ENCODE peak calls at places on chromosomes 7 and 10, in five cellular contexts. Z is K562, N is GM12878, R is transverse colon, O is stomach. D is an unnamed sample. For H3K36me3, the result is how much of the 10 kb centered on the place peaks cover.

GRCh38 chr7:151035902-151036301 is 7.7 kb downstream of the ABCB8 start:
- DNase-seq in N (no peak), R (no peak), O (no peak), Z (no peak), D (no peak)

GRCh38 chr7:93980744-93981479 is 23.2 kb downstream of the BET1 start:
- DNase-seq in N (no peak), O (no peak), R (no peak), Z (no peak), D (no peak)

GRCh38 chr10:129108378-129108777 is 358.7 kb upstream of the MGMT start:
- DNase-seq in Z (no peak), R (no peak), O (no peak), N (no peak), D (no peak)

GRCh38 chr10:122172311-122173008 is 98.6 kb upstream of the BTBD16 start:
- DNase-seq in O (no peak), Z (no peak), N (no peak), R (no peak), D (no peak)

GRCh38 chr7:132613737-132614136 is 37.5 kb upstream of the PLXNA4 start:
- DNase-seq in O (no peak), Z (no peak), R (no peak), N (no peak), D (no peak)

GRCh38 chr10:122050316-122050715 is 61.4 kb downstream of the TACC2 start:
- DNase-seq in O (peak), N (no peak), R (peak), Z (no peak), D (no peak)

GRCh38 chr7:31126976-31127375 is 74.9 kb downstream of the ADCYAP1R1 start:
- DNase-seq in Z (no peak), N (no peak), R (no peak), O (no peak), D (no peak)

GRCh38 chr10:60714242-60714641 is 64.0 kb upstream of the CDK1 start:
- DNase-seq in R (no peak), O (no peak), N (no peak), Z (no peak), D (no peak)

GRCh38 chr7:103988468-103989199 is 824 bp downstream of the RELN start:
- DNase-seq in O (no peak), Z (peak), N (no peak), R (no peak), D (no peak)

GRCh38 chr7:27835408-27835807 is 95.4 kb downstream of the TAX1BP1 start:
- DNase-seq in Z (no peak), N (no peak), O (no peak), R (no peak), D (no peak)

GRCh38 chr7:2520131-2520807 is 695 bp downstream of the LFNG start:
- DNase-seq in R (peak), O (no peak), N (no peak), Z (peak), D (no peak)

GRCh38 chr7:41448104-41448503 is 254.8 kb downstream of the INHBA start:
- DNase-seq in N (no peak), O (no peak), R (no peak), Z (no peak), D (no peak)

GRCh38 chr10:17736223-17736622 is 15.8 kb upstream of the TMEM236 start:
- DNase-seq in Z (no peak), O (no peak), N (no peak), R (no peak), D (no peak)

GRCh38 chr10:3452683-3453388 is 280.3 kb upstream of the PITRM1 start:
- DNase-seq in R (no peak), Z (no peak), N (no peak), O (no peak), D (no peak)

GRCh38 chr10:122362031-122362592 is 12.4 kb upstream of the PLEKHA1 start:
- DNase-seq in N (no peak), O (no peak), Z (no peak), R (no peak), D (no peak)

GRCh38 chr10:17963431-17963830 is 11.7 kb downstream of the SLC39A12 start:
- DNase-seq in N (no peak), O (no peak), R (no peak), Z (no peak), D (no peak)

GRCh38 chr7:122652851-122653250 is 46.1 kb downstream of the RNF133 start:
- DNase-seq in O (peak), R (no peak), N (no peak), Z (no peak), D (no peak)

GRCh38 chr7:75055830-75056431 is 17.7 kb downstream of the RCC1L start:
- DNase-seq in O (no peak), Z (no peak), R (no peak), N (no peak), D (peak)

GRCh38 chr10:3623746-3624145 is 161.3 kb downstream of the KLF6 start:
- DNase-seq in Z (no peak), N (peak), O (no peak), R (no peak), D (no peak)

GRCh38 chr7:158549176-158549833 is 38.3 kb downstream of the PTPRN2 start:
- DNase-seq in N (no peak), O (peak), Z (peak), R (no peak), D (no peak)

GRCh38 chr7:102872460-102872859 is 40.3 kb upstream of the LRRC17 start:
- DNase-seq in N (no peak), Z (no peak), R (no peak), O (no peak), D (no peak)

GRCh38 chr7:102874966-102875365 is 37.8 kb upstream of the LRRC17 start:
- DNase-seq in O (no peak), R (no peak), Z (no peak), N (no peak), D (no peak)

GRCh38 chr7:102873470-102874165 is 39.2 kb upstream of the LRRC17 start:
- DNase-seq in O (no peak), Z (no peak), R (no peak), N (no peak), D (no peak)

GRCh38 chr7:102875700-102876192 is 37.1 kb upstream of the LRRC17 start:
- DNase-seq in Z (peak), O (peak), N (no peak), R (no peak), D (no peak)

GRCh38 chr7:102874166-102874829 is 38.5 kb upstream of the LRRC17 start:
- DNase-seq in N (peak), O (no peak), R (no peak), Z (no peak), D (no peak)
- TF ChIP-seq EP300 in N (no peak), O (no peak), R (no peak), Z (no peak), D (no peak)

GRCh38 chr7:50495746-50496145 is 45.6 kb upstream of the FIGNL1 start:
- DNase-seq in Z (no peak), R (no peak), O (no peak), N (no peak), D (no peak)
- H3K36me3 ChIP-seq in Z (under half), R (under half), O (under half), N (under half), D (under half)

DNA sequence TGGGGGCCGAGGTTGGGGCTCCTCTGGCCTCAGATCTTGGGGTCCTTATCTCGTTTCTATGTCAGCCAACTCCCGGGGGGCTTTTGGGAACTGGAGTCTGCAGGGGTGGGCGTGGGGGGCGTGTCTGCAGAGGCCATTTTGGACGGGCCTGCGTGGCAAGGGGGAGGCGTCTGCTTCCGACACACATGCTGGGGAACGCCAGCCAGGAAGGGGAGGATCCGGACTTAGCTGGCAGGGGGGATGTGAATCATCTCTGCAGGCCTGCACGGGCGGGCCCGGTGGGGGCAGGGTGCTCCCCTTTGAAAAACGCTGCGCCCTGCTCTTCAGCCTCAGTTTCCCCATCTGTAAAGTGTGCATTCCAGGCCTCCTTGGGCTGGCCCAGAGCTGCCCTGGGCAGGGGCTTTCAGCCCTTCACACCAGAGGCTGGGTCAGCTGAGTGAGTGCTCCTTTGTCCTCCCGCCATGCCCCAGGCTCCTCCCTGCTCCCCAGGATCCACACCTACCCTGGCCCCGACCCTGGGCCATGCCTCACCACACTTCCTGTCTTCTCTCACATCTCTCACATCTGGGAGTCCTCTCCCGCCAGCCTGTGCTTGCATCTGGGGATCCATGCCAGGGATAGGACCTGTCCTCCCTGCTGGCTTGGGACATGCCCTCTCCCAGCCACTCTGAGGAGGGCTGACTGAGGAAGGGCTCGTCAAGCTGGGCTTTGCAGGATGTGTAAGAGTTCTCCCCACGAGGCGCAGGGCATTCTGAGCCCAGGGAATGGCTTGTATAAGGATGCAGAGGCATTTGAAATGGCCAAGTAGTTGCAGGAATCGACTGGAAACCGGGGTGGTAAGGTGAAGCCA is 172.6 kb upstream of the TNRC18 start:
- DNase-seq in R (peak), N (no peak), Z (peak), O (peak), D (peak)
- TF ChIP-seq EP300 in R (no peak), N (no peak), Z (peak), O (no peak), D (no peak)

DNA sequence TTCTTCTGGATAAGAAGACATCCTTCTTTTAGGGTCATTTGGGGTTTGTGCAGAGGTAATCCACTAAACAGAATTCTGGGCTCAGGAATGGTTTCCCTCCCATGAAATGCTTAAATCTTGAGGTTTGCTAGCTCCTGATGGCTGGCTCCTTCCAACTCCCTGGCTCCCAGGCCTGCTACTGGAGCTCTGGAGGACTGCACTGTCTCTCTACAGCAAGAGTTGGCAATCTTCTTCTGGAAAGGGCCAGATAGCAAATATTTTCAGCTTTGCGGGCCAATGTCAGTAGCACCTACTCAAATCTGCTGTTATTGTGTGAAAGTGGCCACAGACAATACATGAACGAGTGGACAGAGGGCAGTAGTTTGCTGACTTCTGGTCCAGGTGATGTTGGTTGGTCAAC is 174.2 kb upstream of the CTBP2 start:
- DNase-seq in R (no peak), Z (no peak), O (no peak), N (no peak), D (no peak)
- H3K36me3 ChIP-seq in R (under half), Z (under half), O (under half), N (under half), D (under half)

DNA sequence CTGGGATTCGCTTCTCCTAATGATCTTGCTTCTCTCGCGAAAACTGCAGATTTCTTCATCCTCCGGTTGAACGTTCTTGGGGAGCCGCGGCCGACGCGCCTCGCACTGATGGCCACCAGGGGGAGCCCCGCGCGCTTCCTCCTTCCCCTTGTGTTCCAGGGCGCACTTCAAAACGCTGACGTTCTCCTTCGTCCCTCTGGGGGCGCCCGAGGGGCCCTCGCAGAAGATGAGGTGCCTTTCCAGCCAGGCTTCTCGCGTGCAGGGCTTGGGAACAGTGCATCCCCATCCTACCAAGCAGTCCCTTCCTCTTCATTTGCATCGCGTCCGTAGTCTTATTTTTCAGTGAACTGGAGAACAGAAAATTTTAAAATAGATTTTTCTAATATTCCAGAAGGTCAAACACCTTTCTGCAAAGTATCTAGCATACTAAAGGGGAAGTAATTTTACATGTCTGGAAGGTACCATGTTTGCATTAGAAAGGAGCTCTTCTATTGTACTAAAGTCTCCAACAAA is 22.5 kb downstream of the GSTO2 start:
- DNase-seq in N (peak), O (peak), Z (peak), R (peak), D (peak)
- TF ChIP-seq EP300 in N (no peak), O (no peak), Z (no peak), R (no peak), D (no peak)

DNA sequence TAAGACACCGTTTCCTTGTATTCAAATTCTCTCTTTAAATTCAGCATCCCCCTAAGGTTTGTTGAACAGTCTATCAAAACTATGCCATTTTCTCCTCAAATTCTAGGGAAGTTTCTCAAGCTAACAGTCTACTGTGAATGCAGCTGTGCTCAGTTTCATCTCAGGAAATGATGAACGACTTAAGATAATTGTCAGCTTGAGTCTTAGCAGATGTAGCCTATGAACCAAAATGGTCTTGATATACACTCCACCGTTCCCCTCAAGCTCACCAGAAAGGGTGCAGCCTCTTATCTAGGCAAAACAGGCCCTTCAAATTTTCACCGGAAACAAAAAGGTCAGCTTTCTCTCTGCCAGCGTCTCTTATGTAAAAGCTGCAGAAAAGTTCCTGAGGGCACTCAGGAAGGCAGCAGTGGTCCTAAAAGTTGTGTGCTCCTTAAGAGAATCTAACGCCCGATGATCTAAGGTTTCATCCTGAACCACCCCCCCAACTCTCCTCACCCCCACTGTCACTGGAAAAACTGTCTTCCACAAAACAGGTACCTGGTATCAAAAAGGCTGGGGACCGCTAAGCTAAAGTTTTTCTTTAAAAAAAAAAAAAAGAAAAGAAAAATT is 2.1 kb downstream of the DNAJC9 start:
- DNase-seq in Z (peak), O (no peak), N (no peak), R (no peak), D (no peak)
- H3K36me3 ChIP-seq in Z (half or more), O (half or more), N (under half), R (under half), D (under half)

DNA sequence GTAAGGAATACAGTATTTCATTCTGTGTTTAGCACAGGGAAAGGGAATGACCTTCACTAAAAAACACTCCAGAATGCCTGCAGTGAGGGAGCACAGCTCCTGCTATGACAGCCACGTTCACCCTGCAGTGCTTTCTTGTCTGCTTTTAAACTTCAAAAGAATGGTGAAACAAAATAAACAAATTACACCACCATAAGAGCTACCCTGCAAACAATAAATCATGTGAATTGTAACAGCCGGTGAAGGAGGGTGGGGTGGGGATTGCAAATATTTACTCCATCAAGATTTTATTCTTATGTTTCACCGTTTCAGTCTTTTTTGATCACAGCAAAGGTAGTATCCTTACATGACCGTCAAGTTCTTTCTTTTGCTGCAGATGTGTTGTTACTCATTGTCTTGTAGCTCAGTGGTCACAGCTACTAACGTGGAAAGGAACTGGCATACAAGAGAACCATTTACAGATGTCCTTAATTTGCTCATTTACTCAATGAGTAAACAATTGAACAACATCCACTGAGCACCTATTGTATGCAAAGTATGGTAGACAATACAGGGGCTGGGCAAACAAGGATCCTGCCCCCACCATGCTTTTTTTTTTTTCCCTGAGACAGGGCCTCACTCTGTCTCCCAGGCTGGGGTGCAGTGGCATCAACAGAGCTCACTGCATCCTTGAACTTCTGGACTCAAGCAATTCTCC is 4.1 kb upstream of the CHN2 start:
- DNase-seq in N (no peak), O (no peak), R (no peak), Z (no peak), D (no peak)
- TF ChIP-seq EP300 in N (no peak), O (no peak), R (no peak), Z (no peak), D (no peak)

GRCh38 chr7:44566680-44567079 is 7.0 kb downstream of the DDX56 start:
- DNase-seq in O (no peak), N (no peak), R (no peak), Z (no peak), D (no peak)

GRCh38 chr7:44569958-44570357 is 3.8 kb downstream of the DDX56 start:
- DNase-seq in R (no peak), Z (no peak), O (no peak), N (no peak), D (no peak)

GRCh38 chr7:44568771-44569560 is 4.7 kb downstream of the DDX56 start:
- DNase-seq in R (no peak), Z (no peak), N (no peak), O (no peak), D (no peak)

GRCh38 chr7:44565795-44566559 is 7.7 kb downstream of the DDX56 start:
- DNase-seq in O (no peak), Z (peak), R (no peak), N (no peak), D (no peak)

GRCh38 chr7:44567884-44568283 is 5.8 kb downstream of the DDX56 start:
- DNase-seq in R (no peak), O (no peak), N (no peak), Z (no peak), D (no peak)
- H3K36me3 ChIP-seq in R (under half), O (half or more), N (under half), Z (half or more), D (under half)

DNA sequence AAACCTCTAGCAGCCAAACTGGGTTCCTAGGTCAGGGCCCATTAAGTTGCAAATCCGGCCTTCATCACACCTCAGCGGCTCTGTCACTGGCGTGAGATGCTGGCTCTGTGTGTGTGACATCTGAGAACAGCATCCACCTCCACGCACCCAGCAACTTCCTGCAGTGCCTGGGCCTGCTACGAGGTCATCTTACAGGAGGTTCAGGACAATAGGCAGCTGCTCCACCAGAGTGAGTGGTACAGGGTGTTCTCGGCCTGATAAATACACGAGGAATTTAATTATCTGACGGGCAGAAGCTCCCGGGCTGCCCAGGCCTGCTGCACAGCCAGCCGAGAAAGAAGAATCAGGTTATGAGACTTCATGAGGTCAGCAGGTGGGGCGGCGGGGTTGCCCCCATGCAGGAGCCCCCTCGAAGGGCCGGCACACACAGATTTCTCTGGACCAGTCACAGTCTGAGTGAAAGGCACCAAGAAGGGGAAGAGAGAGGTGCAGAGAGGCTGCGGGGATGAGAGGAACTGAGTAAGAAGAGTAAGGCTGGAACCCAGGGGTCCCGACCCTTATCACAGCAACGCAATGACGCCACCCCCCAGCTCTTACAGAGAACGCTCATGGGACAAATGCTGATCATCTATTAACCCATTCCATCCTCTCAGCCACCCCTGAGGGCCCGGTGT is 49.3 kb downstream of the CALML3 start:
- DNase-seq in Z (no peak), R (no peak), N (no peak), O (no peak), D (peak)
- TF ChIP-seq EP300 in Z (no peak), R (peak), N (no peak), O (no peak), D (no peak)